ENCODE peak calls at places on chromosomes 5 and 9, in seven cellular contexts. One of them, this sample, is unnamed.
A peak's percentile ranks its signal among the peaks of the same experiment; 100 is the strongest.

GRCh38 chr5:93831449-93831848 is 90.0 kb upstream of the POU5F2 start:
- DNase-seq in CD4-positive, CD25-positive, alpha-beta regulatory T cell: no peak
- DNase-seq in skeletal muscle cell: peak; percentile 60
- DNase-seq in heart right ventricle: no peak
- DNase-seq in germinal center: no peak
- DNase-seq in NCI-H2081: no peak
- DNase-seq in T-cell: no peak
- DNase-seq in this sample: no peak

GRCh38 chr5:14929293-14930065 is 57.9 kb upstream of the ANKH start:
- DNase-seq in CD4-positive, CD25-positive, alpha-beta regulatory T cell: no peak
- DNase-seq in skeletal muscle cell: no peak
- DNase-seq in heart right ventricle: no peak
- DNase-seq in germinal center: no peak
- DNase-seq in NCI-H2081: no peak
- DNase-seq in T-cell: no peak
- DNase-seq in this sample: no peak

GRCh38 chr5:7764452-7764851 is 86.5 kb downstream of the CFAP90 start:
- DNase-seq in CD4-positive, CD25-positive, alpha-beta regulatory T cell: no peak
- DNase-seq in skeletal muscle cell: no peak
- DNase-seq in heart right ventricle: no peak
- DNase-seq in germinal center: no peak
- DNase-seq in NCI-H2081: no peak
- DNase-seq in T-cell: no peak
- DNase-seq in this sample: no peak

GRCh38 chr5:99025298-99026045 is 96.7 kb upstream of the CHD1 start:
- DNase-seq in CD4-positive, CD25-positive, alpha-beta regulatory T cell: no peak
- DNase-seq in skeletal muscle cell: no peak
- DNase-seq in heart right ventricle: no peak
- DNase-seq in germinal center: no peak
- DNase-seq in NCI-H2081: no peak
- DNase-seq in T-cell: no peak
- DNase-seq in this sample: no peak

GRCh38 chr9:131609116-131609830 is 64.0 kb downstream of the PRRT1B start:
- DNase-seq in CD4-positive, CD25-positive, alpha-beta regulatory T cell: no peak
- DNase-seq in skeletal muscle cell: no peak
- DNase-seq in heart right ventricle: peak; percentile 69
- DNase-seq in germinal center: no peak
- DNase-seq in NCI-H2081: no peak
- DNase-seq in T-cell: no peak
- DNase-seq in this sample: no peak

GRCh38 chr5:129361441-129362025 is 98.6 kb upstream of the ADAMTS19 start:
- DNase-seq in CD4-positive, CD25-positive, alpha-beta regulatory T cell: no peak
- DNase-seq in skeletal muscle cell: no peak
- DNase-seq in heart right ventricle: no peak
- DNase-seq in germinal center: no peak
- DNase-seq in NCI-H2081: no peak
- DNase-seq in T-cell: no peak
- DNase-seq in this sample: no peak

GRCh38 chr5:151740958-151741373 is 17.5 kb downstream of the ATOX1 start:
- DNase-seq in CD4-positive, CD25-positive, alpha-beta regulatory T cell: no peak
- DNase-seq in skeletal muscle cell: no peak
- DNase-seq in heart right ventricle: no peak
- DNase-seq in germinal center: no peak
- DNase-seq in NCI-H2081: no peak
- DNase-seq in T-cell: no peak
- DNase-seq in this sample: no peak

GRCh38 chr9:127104465-127105311 is 17.7 kb downstream of the ANGPTL2 start:
- DNase-seq in CD4-positive, CD25-positive, alpha-beta regulatory T cell: no peak
- DNase-seq in skeletal muscle cell: no peak
- DNase-seq in heart right ventricle: no peak
- DNase-seq in germinal center: no peak
- DNase-seq in NCI-H2081: no peak
- DNase-seq in T-cell: no peak
- DNase-seq in this sample: no peak

GRCh38 chr5:96790851-96791513 is 16.8 kb downstream of the ERAP1 start:
- DNase-seq in CD4-positive, CD25-positive, alpha-beta regulatory T cell: no peak
- DNase-seq in skeletal muscle cell: no peak
- DNase-seq in heart right ventricle: no peak
- DNase-seq in germinal center: no peak
- DNase-seq in NCI-H2081: peak; percentile 22
- DNase-seq in T-cell: no peak
- DNase-seq in this sample: no peak

GRCh38 chr9:88310310-88310980 is 77.8 kb upstream of the SPIN1 start:
- DNase-seq in CD4-positive, CD25-positive, alpha-beta regulatory T cell: no peak
- DNase-seq in skeletal muscle cell: no peak
- DNase-seq in heart right ventricle: no peak
- DNase-seq in germinal center: no peak
- DNase-seq in NCI-H2081: no peak
- DNase-seq in T-cell: no peak
- DNase-seq in this sample: no peak

GRCh38 chr9:124347206-124347967 is 67.9 kb downstream of the PSMB7 start:
- DNase-seq in CD4-positive, CD25-positive, alpha-beta regulatory T cell: no peak
- DNase-seq in skeletal muscle cell: no peak
- DNase-seq in heart right ventricle: no peak
- DNase-seq in germinal center: no peak
- DNase-seq in NCI-H2081: no peak
- DNase-seq in T-cell: no peak
- DNase-seq in this sample: no peak

GRCh38 chr9:11016081-11016480 is 403.3 kb upstream of the PTPRD start:
- DNase-seq in CD4-positive, CD25-positive, alpha-beta regulatory T cell: no peak
- DNase-seq in skeletal muscle cell: no peak
- DNase-seq in heart right ventricle: no peak
- DNase-seq in germinal center: no peak
- DNase-seq in NCI-H2081: no peak
- DNase-seq in T-cell: no peak
- DNase-seq in this sample: no peak

GRCh38 chr9:130041648-130042405 is 1.2 kb downstream of the FNBP1 start:
- DNase-seq in CD4-positive, CD25-positive, alpha-beta regulatory T cell: no peak
- DNase-seq in skeletal muscle cell: no peak
- DNase-seq in heart right ventricle: peak; percentile 7
- DNase-seq in germinal center: no peak
- DNase-seq in NCI-H2081: no peak
- DNase-seq in T-cell: no peak
- DNase-seq in this sample: no peak

GRCh38 chr9:5708414-5708813 is 79.5 kb downstream of the RIC1 start:
- DNase-seq in CD4-positive, CD25-positive, alpha-beta regulatory T cell: no peak
- DNase-seq in skeletal muscle cell: no peak
- DNase-seq in heart right ventricle: no peak
- DNase-seq in germinal center: no peak
- DNase-seq in NCI-H2081: no peak
- DNase-seq in T-cell: no peak
- DNase-seq in this sample: no peak

GRCh38 chr5:151191661-151192060 is 32.2 kb downstream of the CCDC69 start:
- DNase-seq in CD4-positive, CD25-positive, alpha-beta regulatory T cell: no peak
- DNase-seq in skeletal muscle cell: no peak
- DNase-seq in heart right ventricle: no peak
- DNase-seq in germinal center: no peak
- DNase-seq in NCI-H2081: no peak
- DNase-seq in T-cell: no peak
- DNase-seq in this sample: no peak

GRCh38 chr9:86521936-86522335 is 167.7 kb upstream of the TUT7 start:
- DNase-seq in CD4-positive, CD25-positive, alpha-beta regulatory T cell: no peak
- DNase-seq in skeletal muscle cell: no peak
- DNase-seq in heart right ventricle: no peak
- DNase-seq in germinal center: no peak
- DNase-seq in NCI-H2081: no peak
- DNase-seq in T-cell: no peak
- DNase-seq in this sample: no peak

GRCh38 chr9:115157245-115157674 is 39.3 kb upstream of the TNC start:
- DNase-seq in CD4-positive, CD25-positive, alpha-beta regulatory T cell: no peak
- DNase-seq in skeletal muscle cell: peak; percentile 61
- DNase-seq in heart right ventricle: no peak
- DNase-seq in germinal center: no peak
- DNase-seq in NCI-H2081: no peak
- DNase-seq in T-cell: no peak
- DNase-seq in this sample: no peak

GRCh38 chr5:74977475-74977874 is 74.9 kb downstream of the GCNT4 start:
- DNase-seq in CD4-positive, CD25-positive, alpha-beta regulatory T cell: no peak
- DNase-seq in skeletal muscle cell: no peak
- DNase-seq in heart right ventricle: no peak
- DNase-seq in germinal center: no peak
- DNase-seq in NCI-H2081: no peak
- DNase-seq in T-cell: no peak
- DNase-seq in this sample: no peak

GRCh38 chr5:85204289-85204688 is 819.6 kb upstream of the EDIL3 start:
- DNase-seq in CD4-positive, CD25-positive, alpha-beta regulatory T cell: no peak
- DNase-seq in skeletal muscle cell: no peak
- DNase-seq in heart right ventricle: no peak
- DNase-seq in germinal center: no peak
- DNase-seq in NCI-H2081: no peak
- DNase-seq in T-cell: no peak
- DNase-seq in this sample: no peak

GRCh38 chr5:485943-486491 is 38.2 kb downstream of the SLC9A3 start:
- DNase-seq in CD4-positive, CD25-positive, alpha-beta regulatory T cell: peak; percentile 42
- DNase-seq in skeletal muscle cell: no peak
- DNase-seq in heart right ventricle: no peak
- DNase-seq in germinal center: no peak
- DNase-seq in NCI-H2081: no peak
- DNase-seq in T-cell: no peak
- DNase-seq in this sample: no peak

GRCh38 chr5:172721455-172722308 is 49.3 kb downstream of the DUSP1 start:
- DNase-seq in CD4-positive, CD25-positive, alpha-beta regulatory T cell: no peak
- DNase-seq in skeletal muscle cell: no peak
- DNase-seq in heart right ventricle: peak; percentile 72
- DNase-seq in germinal center: no peak
- DNase-seq in NCI-H2081: no peak
- DNase-seq in T-cell: no peak
- DNase-seq in this sample: no peak

GRCh38 chr5:172648755-172649154 is 7.7 kb downstream of the NEURL1B start:
- DNase-seq in CD4-positive, CD25-positive, alpha-beta regulatory T cell: no peak
- DNase-seq in skeletal muscle cell: no peak
- DNase-seq in heart right ventricle: no peak
- DNase-seq in germinal center: no peak
- DNase-seq in NCI-H2081: no peak
- DNase-seq in T-cell: no peak
- DNase-seq in this sample: no peak

GRCh38 chr5:142245776-142246175 is 79.0 kb downstream of the SPRY4 start:
- DNase-seq in CD4-positive, CD25-positive, alpha-beta regulatory T cell: no peak
- DNase-seq in skeletal muscle cell: no peak
- DNase-seq in heart right ventricle: no peak
- DNase-seq in germinal center: no peak
- DNase-seq in NCI-H2081: no peak
- DNase-seq in T-cell: no peak
- DNase-seq in this sample: no peak

GRCh38 chr9:120742951-120743416 is 28.7 kb upstream of the MEGF9 start:
- DNase-seq in CD4-positive, CD25-positive, alpha-beta regulatory T cell: peak; percentile 48
- DNase-seq in skeletal muscle cell: no peak
- DNase-seq in heart right ventricle: no peak
- DNase-seq in germinal center: peak; percentile 62
- DNase-seq in NCI-H2081: peak; percentile 17
- DNase-seq in T-cell: no peak
- DNase-seq in this sample: no peak

GRCh38 chr9:120776788-120777187 is 16.4 kb downstream of the FBXW2 start:
- DNase-seq in CD4-positive, CD25-positive, alpha-beta regulatory T cell: no peak
- DNase-seq in skeletal muscle cell: no peak
- DNase-seq in heart right ventricle: no peak
- DNase-seq in germinal center: no peak
- DNase-seq in NCI-H2081: no peak
- DNase-seq in T-cell: no peak
- DNase-seq in this sample: no peak